ENCODE peak calls at places on chromosome 3, in four cellular contexts. B is activated CD8-positive, alpha-beta T cell treated with anti-CD3 and anti-CD28 coated beads for 36 hours; G is natural killer cell; F is left lung. Y is an unnamed sample.

GRCh38 chr3:134186391-134186790 is 64.3 kb downstream of the RYK start:
- ATAC-seq in B (no peak), G (no peak), F (no peak), Y (no peak)

GRCh38 chr3:32856901-32857507 is 39.2 kb downstream of the TRIM71 start:
- ATAC-seq in B (no peak), G (no peak), F (peak), Y (no peak)

GRCh38 chr3:183515968-183516851 is 39.3 kb downstream of the KLHL6 start:
- ATAC-seq in B (peak), G (peak), F (peak), Y (peak)

GRCh38 chr3:36907911-36908646 is 36.8 kb downstream of the TRANK1 start:
- ATAC-seq in B (peak), G (peak), F (peak), Y (peak)

GRCh38 chr3:171115667-171116066 is 89.1 kb upstream of the SLC2A2 start:
- ATAC-seq in B (no peak), G (no peak), F (no peak), Y (no peak)

GRCh38 chr3:149670742-149671492 is 13.1 kb upstream of the WWTR1 start:
- ATAC-seq in B (no peak), G (no peak), F (no peak), Y (peak)

GRCh38 chr3:399647-400046 is 203.1 kb downstream of the CHL1 start:
- ATAC-seq in B (no peak), G (no peak), F (no peak), Y (no peak)

GRCh38 chr3:167820114-167820865 is 84.8 kb downstream of the SERPINI1 start:
- ATAC-seq in B (no peak), G (no peak), F (no peak), Y (no peak)

GRCh38 chr3:122969585-122970453 is 57.7 kb downstream of the SEMA5B start:
- ATAC-seq in B (no peak), G (no peak), F (peak), Y (no peak)

GRCh38 chr3:11570251-11570650 is 73.5 kb downstream of the VGLL4 start:
- ATAC-seq in B (no peak), G (no peak), F (no peak), Y (no peak)

GRCh38 chr3:87318609-87319008 is 42.2 kb upstream of the POU1F1 start:
- ATAC-seq in B (no peak), G (no peak), F (no peak), Y (no peak)

GRCh38 chr3:44906997-44907396 is 32.6 kb downstream of the TGM4 start:
- ATAC-seq in B (peak), G (no peak), F (no peak), Y (peak)

GRCh38 chr3:95341314-95341713 is 1278.5 kb downstream of the NSUN3 start:
- ATAC-seq in B (no peak), G (no peak), F (peak), Y (no peak)

GRCh38 chr3:145005427-145005826 is 1033.8 kb downstream of the DIPK2A start:
- ATAC-seq in B (no peak), G (no peak), F (no peak), Y (no peak)

GRCh38 chr3:177179281-177180067 is 17.8 kb downstream of the TBL1XR1 start:
- ATAC-seq in B (peak), G (no peak), F (no peak), Y (peak)

GRCh38 chr3:195271859-195272243 is 892 bp upstream of the XXYLT1 start:
- ATAC-seq in B (no peak), G (no peak), F (peak), Y (no peak)

GRCh38 chr3:25469609-25470008 is 41.5 kb downstream of the RARB start:
- ATAC-seq in B (no peak), G (no peak), F (no peak), Y (no peak)

GRCh38 chr3:128578346-128578745 is 72.3 kb downstream of the RPN1 start:
- ATAC-seq in B (no peak), G (no peak), F (no peak), Y (no peak)

GRCh38 chr3:195761503-195762248 is 40.9 kb downstream of the MUC20 start:
- ATAC-seq in B (peak), G (no peak), F (no peak), Y (peak)

GRCh38 chr3:64995857-64996564 is 308.2 kb upstream of the ADAMTS9 start:
- ATAC-seq in B (no peak), G (no peak), F (no peak), Y (no peak)

GRCh38 chr3:126484662-126485061 is 9.0 kb upstream of the ZXDC start:
- ATAC-seq in B (no peak), G (no peak), F (no peak), Y (no peak)

Y was measured in activated T-helper 17 cell treated with anti-CD3 and anti-CD28 coated beads, Interleukin-2, amount 50 U/mL, for 72 hours.